ENCODE peak calls at places on chromosome 1, in seven cellular contexts. O, P, Q, U, B, Z and F are unnamed samples.
A peak's percentile ranks its signal among the peaks of the same experiment; 100 is the strongest.

GRCh38 chr1:23743287-23744052 is at the start of gene ELOA:
- DNase-seq in O (peak; percentile 84), P (peak; percentile 67), Q (peak; percentile 85), U (peak; percentile 78), B (peak; percentile 89), Z (peak; percentile 89), F (no peak)

GRCh38 chr1:36114371-36114770 is 10.7 kb downstream of the COL8A2 start:
- DNase-seq in O (no peak), P (no peak), Q (no peak), U (no peak), B (no peak), Z (no peak), F (no peak)

GRCh38 chr1:82179162-82179561 is 378.4 kb downstream of the ADGRL2 start:
- DNase-seq in O (no peak), P (no peak), Q (no peak), U (no peak), B (no peak), Z (peak; percentile 60), F (no peak)

GRCh38 chr1:64686828-64687724 is 57.8 kb upstream of the RAVER2 start:
- DNase-seq in O (peak; percentile 32), P (peak; percentile 54), Q (no peak), U (no peak), B (peak; percentile 72), Z (peak; percentile 77), F (peak; percentile 19)

GRCh38 chr1:10730985-10731384 is 65.5 kb downstream of the CASZ1 start:
- DNase-seq in O (no peak), P (peak; percentile 10), Q (no peak), U (no peak), B (no peak), Z (peak; percentile 44), F (no peak)

GRCh38 chr1:241265428-241265827 is 91.6 kb downstream of the RGS7 start:
- DNase-seq in O (no peak), P (no peak), Q (no peak), U (no peak), B (no peak), Z (peak; percentile 65), F (no peak)

GRCh38 chr1:53175302-53175913 is 21.2 kb upstream of the CPT2 start:
- DNase-seq in O (no peak), P (no peak), Q (no peak), U (no peak), B (no peak), Z (peak; percentile 72), F (no peak)

GRCh38 chr1:184467295-184467694 is 80.5 kb downstream of the C1orf21 start:
- DNase-seq in O (no peak), P (no peak), Q (no peak), U (no peak), B (no peak), Z (no peak), F (no peak)

GRCh38 chr1:37305841-37306240 is 168.5 kb upstream of the ZC3H12A start:
- DNase-seq in O (no peak), P (no peak), Q (no peak), U (no peak), B (no peak), Z (no peak), F (no peak)

GRCh38 chr1:110960777-110961420 is 2.8 kb downstream of the LRIF1 start:
- DNase-seq in O (no peak), P (no peak), Q (no peak), U (no peak), B (no peak), Z (no peak), F (no peak)

GRCh38 chr1:110963666-110964399 is at the start of gene LRIF1:
- DNase-seq in O (peak; percentile 99), P (peak; percentile 98), Q (peak; percentile 99), U (peak; percentile 99), B (peak; percentile 100), Z (peak; percentile 100), F (peak; percentile 99)

GRCh38 chr1:110961902-110962301 is 1.8 kb downstream of the LRIF1 start:
- DNase-seq in O (no peak), P (no peak), Q (no peak), U (no peak), B (no peak), Z (no peak), F (no peak)

GRCh38 chr1:110964400-110964903 is 730 bp upstream of the LRIF1 start:
- DNase-seq in O (no peak), P (no peak), Q (no peak), U (no peak), B (no peak), Z (no peak), F (no peak)

GRCh38 chr1:110962892-110963665 is 643 bp downstream of the LRIF1 start:
- DNase-seq in O (peak; percentile 54), P (peak; percentile 32), Q (peak; percentile 73), U (peak; percentile 71), B (peak; percentile 82), Z (peak; percentile 89), F (peak; percentile 67)
- TF ChIP-seq CTCF in O (no peak), P (no peak), Q (no peak), U (no peak), B (no peak), Z (peak; percentile 2), F (no peak)

GRCh38 chr1:116268211-116268610 is 104.8 kb upstream of the ATP1A1 start:
- DNase-seq in O (peak; percentile 52), P (peak; percentile 32), Q (no peak), U (no peak), B (peak; percentile 84), Z (peak; percentile 42), F (no peak)

GRCh38 chr1:116266864-116267212 is 106.2 kb upstream of the ATP1A1 start:
- DNase-seq in O (no peak), P (no peak), Q (no peak), U (no peak), B (no peak), Z (no peak), F (no peak)

GRCh38 chr1:116265931-116266863 is 106.8 kb upstream of the ATP1A1 start:
- DNase-seq in O (peak; percentile 15), P (no peak), Q (no peak), U (no peak), B (no peak), Z (no peak), F (no peak)

GRCh38 chr1:116273042-116273783 is 99.8 kb upstream of the ATP1A1 start:
- DNase-seq in O (no peak), P (no peak), Q (no peak), U (no peak), B (peak; percentile 53), Z (no peak), F (no peak)

GRCh38 chr1:116270316-116271057 is 102.6 kb upstream of the ATP1A1 start:
- DNase-seq in O (no peak), P (no peak), Q (no peak), U (no peak), B (no peak), Z (no peak), F (no peak)
- TF ChIP-seq CTCF in O (no peak), P (no peak), Q (no peak), U (no peak), B (no peak), Z (no peak), F (no peak)

GRCh38 chr1:27364696-27365371 is 1.9 kb downstream of the MAP3K6 start:
- DNase-seq in O (peak; percentile 25), P (no peak), Q (no peak), U (no peak), B (no peak), Z (no peak), F (no peak)

GRCh38 chr1:27367160-27367650 is 444 bp upstream of the MAP3K6 start:
- DNase-seq in O (no peak), P (no peak), Q (no peak), U (no peak), B (no peak), Z (no peak), F (no peak)

GRCh38 chr1:27365372-27366112 is 1.2 kb downstream of the MAP3K6 start:
- DNase-seq in O (peak; percentile 93), P (peak; percentile 71), Q (peak; percentile 96), U (peak; percentile 95), B (peak; percentile 96), Z (peak; percentile 95), F (peak; percentile 70)

GRCh38 chr1:27366113-27366410 is 699 bp downstream of the MAP3K6 start:
- DNase-seq in O (peak; percentile 89), P (peak; percentile 74), Q (peak; percentile 94), U (peak; percentile 91), B (peak; percentile 91), Z (peak; percentile 88), F (no peak)

DNA sequence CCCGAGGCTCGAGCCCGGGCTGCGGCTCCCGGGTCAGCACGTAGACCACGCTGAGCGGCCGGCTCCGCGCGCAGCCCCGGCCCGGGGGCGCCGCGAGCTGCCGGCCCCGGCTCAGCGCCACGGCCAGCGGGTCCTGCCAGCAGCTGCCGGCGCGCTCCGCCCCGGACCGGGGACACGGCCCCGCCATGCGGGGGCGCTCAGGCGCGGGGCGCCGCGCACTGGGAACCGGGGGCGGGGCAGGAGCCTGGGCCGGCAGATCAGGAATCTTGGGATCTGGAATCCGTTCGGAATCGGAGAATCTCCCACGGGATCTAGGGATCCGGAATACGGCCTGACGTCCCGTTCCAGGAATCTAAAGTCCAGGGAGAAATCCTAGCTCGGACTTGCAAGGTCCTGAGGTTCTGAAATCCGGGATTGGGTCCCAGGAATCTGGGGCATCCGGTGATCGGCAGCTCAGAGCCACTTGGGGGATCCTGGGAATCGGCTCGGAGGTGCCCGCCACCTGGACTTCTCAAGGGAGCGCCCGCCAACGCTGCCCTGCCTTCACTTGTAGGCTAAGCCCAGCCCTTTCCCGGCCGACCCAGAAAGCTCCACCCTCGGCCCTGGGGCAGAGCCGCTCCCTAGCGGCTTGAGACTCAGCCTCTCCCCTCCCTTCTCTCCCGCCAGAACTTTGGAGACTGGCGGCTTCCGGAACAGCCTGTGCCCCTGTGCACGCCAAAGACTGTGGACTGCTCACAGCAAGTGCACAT is at the start of gene MAP3K6:
- DNase-seq in O (peak; percentile 90), P (peak; percentile 79), Q (peak; percentile 98), U (peak; percentile 96), B (peak; percentile 89), Z (peak; percentile 93), F (peak; percentile 45)
- TF ChIP-seq CTCF in O (no peak), P (no peak), Q (peak; percentile 18), U (peak; percentile 31), B (peak; percentile 22), Z (no peak), F (peak; percentile 22)

GRCh38 chr1:12544357-12544756 is 73.7 kb downstream of the DHRS3 start:
- DNase-seq in O (no peak), P (no peak), Q (no peak), U (no peak), B (no peak), Z (no peak), F (no peak)

GRCh38 chr1:12544992-12545391 is 73.0 kb downstream of the DHRS3 start:
- DNase-seq in O (no peak), P (peak; percentile 61), Q (peak; percentile 43), U (no peak), B (no peak), Z (no peak), F (no peak)

GRCh38 chr1:12542138-12542465 is 75.9 kb downstream of the DHRS3 start:
- DNase-seq in O (no peak), P (no peak), Q (no peak), U (no peak), B (no peak), Z (no peak), F (no peak)

GRCh38 chr1:12542596-12543592 is 75.1 kb downstream of the DHRS3 start:
- DNase-seq in O (no peak), P (no peak), Q (peak; percentile 64), U (no peak), B (no peak), Z (no peak), F (no peak)

DNA sequence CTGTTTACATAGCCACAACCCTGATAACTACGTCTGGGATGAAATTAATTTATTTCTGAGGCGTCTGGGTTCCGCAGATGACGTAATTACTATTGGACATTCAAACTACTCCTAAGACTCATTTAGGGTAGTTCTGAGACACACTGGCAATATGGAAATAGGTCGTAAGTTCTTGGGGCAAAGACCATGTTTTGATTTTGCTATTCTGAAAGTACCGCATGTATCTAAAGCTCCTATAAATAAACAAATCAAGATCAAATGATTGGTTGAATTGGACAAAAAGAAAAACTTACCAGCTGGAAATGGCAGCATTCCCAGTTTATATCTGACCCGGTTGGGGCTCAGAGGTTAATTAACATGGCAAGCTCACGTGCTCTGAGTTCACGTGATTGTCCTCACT is 74.3 kb downstream of the DHRS3 start:
- DNase-seq in O (no peak), P (no peak), Q (no peak), U (no peak), B (no peak), Z (no peak), F (no peak)
- TF ChIP-seq CTCF in O (no peak), P (no peak), Q (no peak), U (no peak), B (no peak), Z (no peak), F (no peak)